ENCODE peak calls at places on chromosomes 1 and 21, in six cellular contexts. X is esophagus muscularis mucosa, L is endothelial cell of umbilical vein, W is K562, U is heart right ventricle, C is left ventricle myocardium inferior. D is an unnamed sample. For H3K27me3, the result is how much of the 10 kb centered on the place peaks cover.

GRCh38 chr21:34528131-34528561 is 16.1 kb upstream of the KCNE1 start:
- DNase-seq in X (no peak), L (no peak), W (no peak), U (no peak), C (no peak), D (no peak)

GRCh38 chr1:30976143-30976542 is 67.6 kb upstream of the SDC3 start:
- DNase-seq in X (no peak), L (peak), W (no peak), U (no peak), C (no peak), D (peak)

GRCh38 chr21:23374155-23374554 is 2233.1 kb downstream of the MRPL39 start:
- DNase-seq in X (no peak), L (no peak), W (no peak), U (no peak), C (no peak), D (no peak)

GRCh38 chr1:70205437-70206118 is at the start of gene LRRC40:
- DNase-seq in X (peak), L (peak), W (peak), U (peak), C (peak), D (peak)

GRCh38 chr1:211813590-211813989 is 17.0 kb downstream of the LPGAT1 start:
- DNase-seq in X (no peak), L (no peak), W (no peak), U (peak), C (peak), D (peak)

GRCh38 chr1:1225238-1225845 is 6.5 kb downstream of the SDF4 start:
- DNase-seq in X (no peak), L (no peak), W (no peak), U (no peak), C (no peak), D (no peak)

GRCh38 chr1:905811-906531 is 17.8 kb upstream of the SAMD11 start:
- DNase-seq in X (no peak), L (no peak), W (no peak), U (peak), C (peak), D (no peak)

GRCh38 chr1:78743626-78744025 is 94.0 kb downstream of the IFI44 start:
- DNase-seq in X (no peak), L (no peak), W (no peak), U (no peak), C (no peak), D (peak)

GRCh38 chr1:117128323-117129079 is 7.0 kb upstream of the TRIM45 start:
- DNase-seq in X (no peak), L (peak), W (peak), U (no peak), C (no peak), D (peak)

GRCh38 chr1:99457381-99458165 is 188.3 kb upstream of the PALMD start:
- DNase-seq in X (no peak), L (no peak), W (no peak), U (no peak), C (no peak), D (peak)

GRCh38 chr1:110594466-110595076 is 11.6 kb downstream of the KCNA2 start:
- DNase-seq in X (no peak), L (no peak), W (no peak), U (no peak), C (no peak), D (no peak)

GRCh38 chr1:245270972-245271371 is 116.2 kb downstream of the KIF26B start:
- DNase-seq in X (peak), L (no peak), W (no peak), U (no peak), C (no peak), D (no peak)

GRCh38 chr21:38984982-38985422 is 179.3 kb downstream of the ETS2 start:
- DNase-seq in X (no peak), L (peak), W (no peak), U (no peak), C (no peak), D (no peak)

GRCh38 chr1:35763211-35763610 is 6.6 kb downstream of the CLSPN start:
- DNase-seq in X (no peak), L (no peak), W (no peak), U (no peak), C (no peak), D (no peak)

GRCh38 chr1:53541761-53542550 is 82.8 kb downstream of the DMRTB1 start:
- DNase-seq in X (no peak), L (no peak), W (peak), U (no peak), C (no peak), D (peak)

GRCh38 chr1:5164155-5164554 is 509.7 kb downstream of the AJAP1 start:
- DNase-seq in X (no peak), L (no peak), W (no peak), U (no peak), C (no peak), D (no peak)

GRCh38 chr1:177045156-177045555 is 119.4 kb downstream of the ASTN1 start:
- DNase-seq in X (no peak), L (no peak), W (no peak), U (no peak), C (no peak), D (no peak)

GRCh38 chr1:95301091-95301490 is 67.1 kb downstream of the RWDD3 start:
- DNase-seq in X (no peak), L (no peak), W (no peak), U (no peak), C (no peak), D (no peak)

GRCh38 chr1:151620286-151620685 is 8.4 kb downstream of the SNX27 start:
- DNase-seq in X (no peak), L (no peak), W (no peak), U (no peak), C (no peak), D (no peak)

GRCh38 chr1:184028854-184029623 is 8.5 kb downstream of the COLGALT2 start:
- DNase-seq in X (no peak), L (no peak), W (peak), U (no peak), C (peak), D (no peak)

GRCh38 chr1:25549273-25550154 is 6.1 kb downstream of the LDLRAP1 start:
- DNase-seq in X (no peak), L (peak), W (peak), U (peak), C (peak), D (peak)
- H3K4me3 ChIP-seq in X (no peak), L (no peak), W (no peak), U (no peak), C (peak), D (no peak)

DNA sequence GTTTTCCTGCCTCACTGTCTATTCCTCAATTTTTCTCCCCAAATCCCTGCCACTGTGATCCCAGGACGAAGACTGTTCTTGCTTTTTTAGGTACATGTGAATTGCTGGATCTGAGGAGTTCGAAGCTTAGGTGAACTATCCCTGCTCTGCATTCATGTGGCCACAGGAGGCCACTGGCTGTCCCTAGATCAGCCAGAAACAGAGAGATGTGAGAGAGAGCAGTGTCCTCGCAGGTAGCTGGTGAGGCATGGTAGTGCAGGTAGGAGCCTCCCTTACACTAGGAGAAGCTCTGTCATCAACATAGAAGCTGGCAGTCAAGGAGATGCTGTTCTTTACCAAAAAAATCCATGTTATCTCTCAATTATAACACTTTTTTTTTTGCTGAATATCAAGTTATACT is 71.5 kb downstream of the USP24 start:
- DNase-seq in X (no peak), L (no peak), W (peak), U (no peak), C (no peak), D (no peak)
- TF ChIP-seq CTCF in X (no peak), L (no peak), W (peak), U (no peak), C (peak), D (peak)

GRCh38 chr1:14106679-14107313 is 406.8 kb downstream of the PRDM2 start:
- DNase-seq in X (peak), L (no peak), W (no peak), U (no peak), C (no peak), D (no peak)

GRCh38 chr1:14109276-14109635 is 409.3 kb downstream of the PRDM2 start:
- DNase-seq in X (no peak), L (no peak), W (no peak), U (no peak), C (no peak), D (no peak)

GRCh38 chr1:14110040-14110439 is 410.1 kb downstream of the PRDM2 start:
- DNase-seq in X (peak), L (no peak), W (no peak), U (no peak), C (no peak), D (no peak)

GRCh38 chr1:14111121-14111520 is 411.1 kb downstream of the PRDM2 start:
- DNase-seq in X (no peak), L (no peak), W (no peak), U (no peak), C (no peak), D (no peak)

DNA sequence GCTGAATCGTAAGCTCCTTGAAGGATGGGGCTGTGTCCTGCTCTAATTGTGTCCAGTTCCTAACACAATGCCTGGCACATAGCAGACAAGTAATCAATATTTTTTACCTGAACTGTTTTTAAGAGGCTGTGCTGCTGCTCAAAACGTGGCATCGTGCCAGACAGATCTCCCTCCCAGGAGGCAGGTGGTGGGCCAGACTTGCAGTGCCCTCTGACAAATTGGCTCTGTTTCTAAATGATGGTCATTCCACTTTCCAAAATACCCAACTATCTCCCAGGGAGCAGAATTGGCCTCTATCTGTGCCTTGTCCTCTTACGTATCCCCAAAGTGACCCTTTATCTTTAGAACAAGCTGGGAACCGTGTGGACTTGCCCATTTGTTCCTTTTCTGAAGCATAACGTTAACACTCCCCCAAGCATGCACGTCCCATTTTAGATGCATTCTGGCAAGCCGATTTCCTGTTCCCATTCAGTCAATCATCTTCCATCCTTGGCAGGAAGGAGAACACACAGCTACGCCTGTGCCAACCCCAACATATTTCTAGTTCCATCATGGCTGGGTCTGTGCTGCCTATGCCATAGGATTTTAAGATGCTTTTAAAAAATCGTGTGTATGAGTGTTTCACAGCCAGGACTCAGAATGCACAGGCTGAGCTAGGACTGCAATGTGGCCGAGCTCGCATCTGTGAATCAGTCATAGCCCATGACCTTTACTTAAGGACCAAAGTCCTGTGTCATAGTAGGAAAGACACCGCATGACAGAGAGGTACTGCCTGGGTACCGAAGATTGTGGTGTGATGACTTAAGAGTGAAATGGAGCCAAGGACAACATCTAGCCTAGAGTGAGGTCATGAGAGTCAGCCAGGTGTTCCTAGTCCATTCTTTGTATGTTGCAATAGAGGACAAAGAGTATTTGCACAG is 408.6 kb downstream of the PRDM2 start:
- DNase-seq in X (peak), L (no peak), W (no peak), U (no peak), C (no peak), D (no peak)
- H3K27me3 ChIP-seq in X (under half), L (under half), W (under half), U (under half), C (half or more), D (under half)

DNA sequence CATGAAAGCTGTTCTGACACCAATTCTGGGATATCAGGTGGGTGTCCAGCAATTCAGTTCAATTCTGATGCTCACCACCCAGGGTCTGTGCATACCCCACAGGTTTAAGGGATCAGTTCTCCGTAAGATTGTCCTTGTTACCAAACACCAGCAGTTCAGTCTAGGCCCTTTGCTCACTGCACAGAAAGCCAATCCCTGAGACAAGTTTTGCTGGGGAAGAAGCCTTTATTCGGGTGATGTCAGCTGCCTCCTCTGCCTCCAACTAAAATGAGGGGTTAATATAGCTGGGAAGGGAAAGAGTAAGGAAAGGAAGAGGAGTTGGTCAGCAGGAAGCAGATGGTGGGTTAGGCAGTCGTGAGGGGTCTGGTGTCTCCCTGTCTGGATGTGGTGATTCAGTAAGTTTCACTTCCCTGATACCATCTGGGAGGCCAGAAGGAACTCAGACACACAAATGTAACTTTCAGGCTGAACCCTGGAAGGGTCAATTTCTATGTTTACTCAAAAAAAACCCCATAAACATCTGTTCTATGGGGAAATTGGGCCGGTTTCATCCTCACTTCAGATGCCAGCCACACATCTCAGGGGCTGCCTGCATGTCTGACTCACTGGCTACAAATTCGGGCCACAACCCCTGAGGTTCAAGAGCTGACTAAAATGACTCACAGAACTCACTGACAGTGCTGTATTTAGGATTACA is 83.3 kb upstream of the PGBD5 start:
- DNase-seq in X (peak), L (no peak), W (no peak), U (no peak), C (no peak), D (peak)
- H3K4me3 ChIP-seq in X (no peak), L (no peak), W (no peak), U (no peak), C (no peak), D (no peak)

DNA sequence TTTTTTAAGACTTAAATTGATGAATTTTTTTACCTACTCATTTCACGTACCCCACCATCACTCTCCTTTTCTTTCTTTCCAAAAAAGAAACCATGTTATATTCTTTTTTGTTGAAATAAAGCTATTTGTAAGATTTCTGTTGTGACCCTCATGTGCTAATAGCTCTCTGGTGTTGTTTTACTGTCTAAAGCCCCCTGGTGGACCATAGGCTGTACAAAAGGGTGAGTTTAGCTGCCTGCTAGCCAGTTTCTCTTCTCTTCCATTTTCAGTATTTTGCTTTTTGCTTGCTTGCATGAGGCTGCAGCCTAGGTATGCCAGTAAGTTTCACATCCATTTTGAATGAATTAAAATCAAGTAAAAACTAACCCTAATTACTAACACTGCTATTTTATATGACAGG is 15.6 kb upstream of the VAMP3 start:
- DNase-seq in X (no peak), L (peak), W (peak), U (no peak), C (no peak), D (no peak)
- TF ChIP-seq CTCF in X (no peak), L (peak), W (peak), U (no peak), C (no peak), D (no peak)

DNA sequence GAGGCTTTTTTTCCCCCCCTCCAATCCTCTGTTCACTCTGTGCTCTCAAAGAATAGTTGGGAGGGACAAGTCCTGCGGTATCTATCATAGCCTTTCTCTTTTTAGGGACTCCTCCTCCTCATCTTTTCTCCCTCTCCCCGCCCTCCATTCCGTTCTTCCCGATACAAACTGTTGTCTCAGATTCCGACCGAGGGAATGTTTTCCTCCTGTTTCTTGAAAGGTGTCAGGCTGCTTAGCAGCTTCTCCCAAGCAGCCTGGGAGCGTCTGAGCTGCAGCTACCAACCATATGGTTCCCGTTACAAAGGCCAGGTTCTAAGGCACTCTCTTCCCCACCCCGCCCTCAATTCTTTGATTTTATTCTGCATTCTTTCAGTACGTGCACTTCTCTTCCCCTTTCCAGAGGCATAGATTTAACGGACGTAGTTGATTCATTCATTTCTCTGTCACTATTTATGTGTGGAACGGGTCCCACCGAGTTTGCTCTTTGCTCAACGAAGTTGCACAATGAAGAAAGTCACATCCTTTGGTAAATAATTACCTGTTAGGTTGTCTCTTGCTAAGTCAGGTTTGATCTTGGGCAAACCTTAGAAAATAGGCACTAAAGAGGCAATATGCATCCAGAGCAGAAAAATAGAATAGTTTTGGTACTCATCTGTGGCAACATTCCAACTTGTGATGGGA is 2.8 kb downstream of the ADGRL2 start:
- DNase-seq in X (no peak), L (peak), W (no peak), U (no peak), C (no peak), D (peak)
- H3K27me3 ChIP-seq in X (under half), L (under half), W (under half), U (under half), C (under half), D (under half)

GRCh38 chr1:32496127-32496526 is 31.3 kb downstream of the ZBTB8B start:
- DNase-seq in X (no peak), L (peak), W (peak), U (no peak), C (no peak), D (peak)
- H3K4me3 ChIP-seq in X (no peak), L (peak), W (no peak), U (no peak), C (peak), D (no peak)

GRCh38 chr1:222114536-222115156 is 372.8 kb upstream of the DUSP10 start:
- DNase-seq in X (no peak), L (no peak), W (no peak), U (no peak), C (no peak), D (peak)
- TF ChIP-seq CTCF in X (no peak), L (no peak), W (no peak), U (no peak), C (no peak), D (no peak)

GRCh38 chr1:232704256-232704655 is 74.3 kb upstream of the SIPA1L2 start:
- DNase-seq in X (no peak), L (no peak), W (no peak), U (no peak), C (no peak), D (no peak)
- H3K27me3 ChIP-seq in X (under half), L (under half), W (under half), U (under half), C (under half), D (under half)

DNA sequence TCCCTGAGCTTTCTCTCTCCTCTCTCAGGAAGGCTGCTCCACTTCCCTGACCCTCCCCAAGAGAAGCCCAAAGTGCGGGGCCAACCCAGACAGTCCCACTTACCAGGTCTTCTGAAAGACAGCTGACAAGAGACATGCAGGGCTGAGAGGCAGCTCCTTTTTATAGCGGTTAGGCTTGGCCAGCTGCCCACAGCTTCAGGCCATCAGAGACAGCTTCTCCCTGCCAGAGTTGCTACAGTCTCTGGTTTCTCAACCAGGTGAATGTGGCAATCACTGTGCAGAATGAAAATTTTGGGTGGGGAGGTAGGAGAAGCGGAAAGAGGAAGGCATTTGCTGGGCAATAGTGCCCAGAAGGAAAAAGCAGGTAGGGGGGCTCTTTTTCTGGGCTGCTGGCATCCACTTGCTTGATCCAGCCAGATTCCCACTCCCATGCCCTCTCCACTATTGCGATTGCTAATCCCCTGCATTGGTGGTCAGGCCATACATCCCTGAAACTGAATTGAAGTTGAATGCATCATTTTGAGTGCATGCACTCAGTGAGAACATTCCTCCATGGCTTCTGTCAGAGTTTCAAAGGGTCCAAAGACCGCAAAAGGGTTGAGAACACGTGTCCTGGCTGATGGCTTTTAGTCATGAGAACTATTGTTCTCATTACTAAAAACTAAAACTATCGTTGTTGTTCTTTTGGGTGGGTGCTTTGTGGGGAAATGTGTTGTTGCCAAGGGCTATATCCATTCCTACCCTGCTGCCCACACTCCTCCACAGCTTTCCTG is at the start of gene S100A8:
- DNase-seq in X (no peak), L (no peak), W (no peak), U (peak), C (peak), D (peak)
- H3K4me3 ChIP-seq in X (no peak), L (no peak), W (no peak), U (no peak), C (no peak), D (peak)

D was measured in bronchial epithelial cell.